ENCODE peak calls at places on chromosomes 7 and 10, in six cellular contexts. One of them, this sample, is unnamed.

GRCh38 chr10:8072211-8072610 is 17.7 kb downstream of the GATA3 start:
- DNase-seq in stimulated activated CD4-positive, alpha-beta T cell treated with anti-CD3 and anti-CD28 coated beads, Interleukin-1b, Interleukin-23, amount 100 ng/mL, for 24 hours: no peak
- DNase-seq in H7: peak; percentile 28
- DNase-seq in GM23338: no peak
- DNase-seq in ELR: no peak
- DNase-seq in IMR-90: no peak
- DNase-seq in this sample: no peak

GRCh38 chr10:13587367-13587766 is 602 bp downstream of the PRPF18 start:
- DNase-seq in IMR-90: no peak
- DNase-seq in H7: peak; percentile 43
- DNase-seq in GM23338: peak; percentile 60
- DNase-seq in stimulated activated CD4-positive, alpha-beta T cell treated with anti-CD3 and anti-CD28 coated beads, Interleukin-1b, Interleukin-23, amount 100 ng/mL, for 24 hours: no peak
- DNase-seq in ELR: peak; percentile 15
- DNase-seq in this sample: no peak

GRCh38 chr10:58237014-58237830 is 30.5 kb downstream of the IPMK start:
- DNase-seq in H7: no peak
- DNase-seq in stimulated activated CD4-positive, alpha-beta T cell treated with anti-CD3 and anti-CD28 coated beads, Interleukin-1b, Interleukin-23, amount 100 ng/mL, for 24 hours: no peak
- DNase-seq in ELR: peak; percentile 94
- DNase-seq in IMR-90: peak; percentile 92
- DNase-seq in GM23338: no peak
- DNase-seq in this sample: no peak

GRCh38 chr7:77310982-77311381 is 105.2 kb downstream of the GSAP start:
- DNase-seq in H7: no peak
- DNase-seq in GM23338: no peak
- DNase-seq in ELR: no peak
- DNase-seq in stimulated activated CD4-positive, alpha-beta T cell treated with anti-CD3 and anti-CD28 coated beads, Interleukin-1b, Interleukin-23, amount 100 ng/mL, for 24 hours: no peak
- DNase-seq in IMR-90: no peak
- DNase-seq in this sample: no peak

GRCh38 chr7:13262929-13263530 is 575.6 kb downstream of the ARL4A start:
- DNase-seq in GM23338: peak; percentile 51
- DNase-seq in ELR: peak; percentile 68
- DNase-seq in stimulated activated CD4-positive, alpha-beta T cell treated with anti-CD3 and anti-CD28 coated beads, Interleukin-1b, Interleukin-23, amount 100 ng/mL, for 24 hours: no peak
- DNase-seq in IMR-90: peak; percentile 52
- DNase-seq in H7: no peak
- DNase-seq in this sample: no peak

GRCh38 chr10:14478201-14478600 is 147.5 kb upstream of the FRMD4A start:
- DNase-seq in IMR-90: no peak
- DNase-seq in stimulated activated CD4-positive, alpha-beta T cell treated with anti-CD3 and anti-CD28 coated beads, Interleukin-1b, Interleukin-23, amount 100 ng/mL, for 24 hours: no peak
- DNase-seq in H7: no peak
- DNase-seq in ELR: no peak
- DNase-seq in GM23338: no peak
- DNase-seq in this sample: no peak

GRCh38 chr10:127880557-127880956 is 12.2 kb downstream of the CLRN3 start:
- DNase-seq in GM23338: no peak
- DNase-seq in H7: no peak
- DNase-seq in ELR: no peak
- DNase-seq in stimulated activated CD4-positive, alpha-beta T cell treated with anti-CD3 and anti-CD28 coated beads, Interleukin-1b, Interleukin-23, amount 100 ng/mL, for 24 hours: no peak
- DNase-seq in IMR-90: no peak
- DNase-seq in this sample: no peak

GRCh38 chr10:103111031-103111917 is 81.8 kb downstream of the NT5C2 start:
- DNase-seq in H7: no peak
- DNase-seq in GM23338: peak; percentile 23
- DNase-seq in ELR: no peak
- DNase-seq in IMR-90: peak; percentile 44
- DNase-seq in stimulated activated CD4-positive, alpha-beta T cell treated with anti-CD3 and anti-CD28 coated beads, Interleukin-1b, Interleukin-23, amount 100 ng/mL, for 24 hours: no peak
- DNase-seq in this sample: no peak

GRCh38 chr10:70693619-70694286 is 21.4 kb downstream of the ADAMTS14 start:
- DNase-seq in stimulated activated CD4-positive, alpha-beta T cell treated with anti-CD3 and anti-CD28 coated beads, Interleukin-1b, Interleukin-23, amount 100 ng/mL, for 24 hours: no peak
- DNase-seq in H7: no peak
- DNase-seq in GM23338: no peak
- DNase-seq in ELR: peak; percentile 34
- DNase-seq in IMR-90: peak; percentile 58
- DNase-seq in this sample: no peak

GRCh38 chr10:97463363-97464132 is 17.6 kb downstream of the ZDHHC16 start:
- DNase-seq in GM23338: peak; percentile 87
- DNase-seq in H7: peak; percentile 82
- DNase-seq in ELR: peak; percentile 66
- DNase-seq in stimulated activated CD4-positive, alpha-beta T cell treated with anti-CD3 and anti-CD28 coated beads, Interleukin-1b, Interleukin-23, amount 100 ng/mL, for 24 hours: no peak
- DNase-seq in IMR-90: peak; percentile 69
- DNase-seq in this sample: no peak

GRCh38 chr10:43606323-43607198 is at the start of gene ZNF485:
- DNase-seq in ELR: peak; percentile 74
- DNase-seq in stimulated activated CD4-positive, alpha-beta T cell treated with anti-CD3 and anti-CD28 coated beads, Interleukin-1b, Interleukin-23, amount 100 ng/mL, for 24 hours: peak; percentile 49
- DNase-seq in IMR-90: peak; percentile 64
- DNase-seq in H7: peak; percentile 89
- DNase-seq in GM23338: peak; percentile 87
- DNase-seq in this sample: peak; percentile 49

GRCh38 chr7:106018566-106019338 is 55.7 kb downstream of the CDHR3 start:
- DNase-seq in ELR: no peak
- DNase-seq in stimulated activated CD4-positive, alpha-beta T cell treated with anti-CD3 and anti-CD28 coated beads, Interleukin-1b, Interleukin-23, amount 100 ng/mL, for 24 hours: no peak
- DNase-seq in H7: no peak
- DNase-seq in IMR-90: peak; percentile 70
- DNase-seq in GM23338: no peak
- DNase-seq in this sample: no peak

GRCh38 chr7:77351539-77352004 is 64.6 kb downstream of the GSAP start:
- DNase-seq in IMR-90: no peak
- DNase-seq in ELR: no peak
- DNase-seq in stimulated activated CD4-positive, alpha-beta T cell treated with anti-CD3 and anti-CD28 coated beads, Interleukin-1b, Interleukin-23, amount 100 ng/mL, for 24 hours: peak; percentile 18
- DNase-seq in GM23338: peak; percentile 32
- DNase-seq in H7: no peak
- DNase-seq in this sample: peak; percentile 64

GRCh38 chr7:69782917-69783684 is 184.8 kb downstream of the AUTS2 start:
- DNase-seq in GM23338: no peak
- DNase-seq in stimulated activated CD4-positive, alpha-beta T cell treated with anti-CD3 and anti-CD28 coated beads, Interleukin-1b, Interleukin-23, amount 100 ng/mL, for 24 hours: no peak
- DNase-seq in IMR-90: no peak
- DNase-seq in ELR: no peak
- DNase-seq in H7: no peak
- DNase-seq in this sample: no peak

GRCh38 chr7:80542398-80542797 is 30.5 kb upstream of the GNAT3 start:
- DNase-seq in IMR-90: peak; percentile 96
- DNase-seq in GM23338: no peak
- DNase-seq in ELR: peak; percentile 92
- DNase-seq in H7: no peak
- DNase-seq in stimulated activated CD4-positive, alpha-beta T cell treated with anti-CD3 and anti-CD28 coated beads, Interleukin-1b, Interleukin-23, amount 100 ng/mL, for 24 hours: no peak
- DNase-seq in this sample: no peak

GRCh38 chr7:141748401-141748800 is 10.2 kb downstream of the SSBP1 start:
- DNase-seq in ELR: peak; percentile 13
- DNase-seq in stimulated activated CD4-positive, alpha-beta T cell treated with anti-CD3 and anti-CD28 coated beads, Interleukin-1b, Interleukin-23, amount 100 ng/mL, for 24 hours: no peak
- DNase-seq in GM23338: no peak
- DNase-seq in IMR-90: no peak
- DNase-seq in H7: no peak
- DNase-seq in this sample: no peak

GRCh38 chr7:2709553-2710165 is 21.7 kb downstream of the AMZ1 start:
- DNase-seq in ELR: peak; percentile 54
- DNase-seq in stimulated activated CD4-positive, alpha-beta T cell treated with anti-CD3 and anti-CD28 coated beads, Interleukin-1b, Interleukin-23, amount 100 ng/mL, for 24 hours: peak; percentile 65
- DNase-seq in H7: peak; percentile 98
- DNase-seq in GM23338: peak; percentile 93
- DNase-seq in IMR-90: peak; percentile 27
- DNase-seq in this sample: peak; percentile 71

GRCh38 chr7:137755846-137756685 is 90.7 kb downstream of the DGKI start:
- DNase-seq in ELR: no peak
- DNase-seq in stimulated activated CD4-positive, alpha-beta T cell treated with anti-CD3 and anti-CD28 coated beads, Interleukin-1b, Interleukin-23, amount 100 ng/mL, for 24 hours: no peak
- DNase-seq in H7: no peak
- DNase-seq in GM23338: no peak
- DNase-seq in IMR-90: peak; percentile 17
- DNase-seq in this sample: no peak

GRCh38 chr7:30770936-30771858 is at the start of gene MINDY4:
- DNase-seq in IMR-90: peak; percentile 80
- DNase-seq in H7: peak; percentile 97
- DNase-seq in stimulated activated CD4-positive, alpha-beta T cell treated with anti-CD3 and anti-CD28 coated beads, Interleukin-1b, Interleukin-23, amount 100 ng/mL, for 24 hours: peak; percentile 46
- DNase-seq in ELR: peak; percentile 84
- DNase-seq in GM23338: peak; percentile 93
- DNase-seq in this sample: peak; percentile 45

GRCh38 chr10:71749396-71749795 is 23.9 kb downstream of the VSIR start:
- DNase-seq in IMR-90: no peak
- DNase-seq in H7: no peak
- DNase-seq in GM23338: no peak
- DNase-seq in ELR: no peak
- DNase-seq in stimulated activated CD4-positive, alpha-beta T cell treated with anti-CD3 and anti-CD28 coated beads, Interleukin-1b, Interleukin-23, amount 100 ng/mL, for 24 hours: no peak
- DNase-seq in this sample: no peak

GRCh38 chr10:48306870-48307531 is 524 bp downstream of the MAPK8 start:
- DNase-seq in stimulated activated CD4-positive, alpha-beta T cell treated with anti-CD3 and anti-CD28 coated beads, Interleukin-1b, Interleukin-23, amount 100 ng/mL, for 24 hours: peak; percentile 26
- DNase-seq in ELR: peak; percentile 62
- DNase-seq in GM23338: peak; percentile 37
- DNase-seq in IMR-90: peak; percentile 35
- DNase-seq in H7: peak; percentile 92
- DNase-seq in this sample: no peak

GRCh38 chr10:78465456-78465855 is 431.8 kb downstream of the RPS24 start:
- DNase-seq in GM23338: no peak
- DNase-seq in ELR: no peak
- DNase-seq in H7: peak; percentile 69
- DNase-seq in IMR-90: no peak
- DNase-seq in stimulated activated CD4-positive, alpha-beta T cell treated with anti-CD3 and anti-CD28 coated beads, Interleukin-1b, Interleukin-23, amount 100 ng/mL, for 24 hours: no peak
- DNase-seq in this sample: no peak

GRCh38 chr10:48525956-48526355 is 78.9 kb downstream of the ARHGAP22 start:
- DNase-seq in H7: no peak
- DNase-seq in IMR-90: no peak
- DNase-seq in GM23338: no peak
- DNase-seq in ELR: no peak
- DNase-seq in stimulated activated CD4-positive, alpha-beta T cell treated with anti-CD3 and anti-CD28 coated beads, Interleukin-1b, Interleukin-23, amount 100 ng/mL, for 24 hours: no peak
- DNase-seq in this sample: no peak

GRCh38 chr7:77181739-77182138 is 17.9 kb downstream of the FGL2 start:
- DNase-seq in H7: no peak
- DNase-seq in stimulated activated CD4-positive, alpha-beta T cell treated with anti-CD3 and anti-CD28 coated beads, Interleukin-1b, Interleukin-23, amount 100 ng/mL, for 24 hours: no peak
- DNase-seq in GM23338: no peak
- DNase-seq in ELR: no peak
- DNase-seq in IMR-90: no peak
- DNase-seq in this sample: no peak

GRCh38 chr10:12960939-12961338 is 40.6 kb downstream of the CCDC3 start:
- DNase-seq in stimulated activated CD4-positive, alpha-beta T cell treated with anti-CD3 and anti-CD28 coated beads, Interleukin-1b, Interleukin-23, amount 100 ng/mL, for 24 hours: no peak
- DNase-seq in IMR-90: no peak
- DNase-seq in H7: no peak
- DNase-seq in ELR: no peak
- DNase-seq in GM23338: no peak
- DNase-seq in this sample: no peak

GRCh38 chr7:149723795-149724495 is 49.4 kb downstream of the ZNF467 start:
- DNase-seq in GM23338: no peak
- DNase-seq in stimulated activated CD4-positive, alpha-beta T cell treated with anti-CD3 and anti-CD28 coated beads, Interleukin-1b, Interleukin-23, amount 100 ng/mL, for 24 hours: no peak
- DNase-seq in ELR: no peak
- DNase-seq in H7: no peak
- DNase-seq in IMR-90: no peak
- DNase-seq in this sample: no peak

GRCh38 chr7:2638224-2638991 is 6.6 kb downstream of the TTYH3 start:
- DNase-seq in H7: no peak
- DNase-seq in ELR: peak; percentile 59
- DNase-seq in GM23338: no peak
- DNase-seq in stimulated activated CD4-positive, alpha-beta T cell treated with anti-CD3 and anti-CD28 coated beads, Interleukin-1b, Interleukin-23, amount 100 ng/mL, for 24 hours: no peak
- DNase-seq in IMR-90: peak; percentile 71
- DNase-seq in this sample: no peak

GRCh38 chr10:103584216-103585010 is 90.9 kb downstream of the NEURL1 start:
- DNase-seq in ELR: no peak
- DNase-seq in GM23338: peak; percentile 69
- DNase-seq in H7: no peak
- DNase-seq in stimulated activated CD4-positive, alpha-beta T cell treated with anti-CD3 and anti-CD28 coated beads, Interleukin-1b, Interleukin-23, amount 100 ng/mL, for 24 hours: peak; percentile 42
- DNase-seq in IMR-90: no peak
- DNase-seq in this sample: peak; percentile 50

GRCh38 chr10:5565671-5566581 is 41.2 kb downstream of the CALML3 start:
- DNase-seq in GM23338: no peak
- DNase-seq in IMR-90: peak; percentile 84
- DNase-seq in ELR: peak; percentile 96
- DNase-seq in H7: peak; percentile 32
- DNase-seq in stimulated activated CD4-positive, alpha-beta T cell treated with anti-CD3 and anti-CD28 coated beads, Interleukin-1b, Interleukin-23, amount 100 ng/mL, for 24 hours: no peak
- DNase-seq in this sample: no peak